ENCODE peak calls at places on chromosomes 3 and 15, in four cellular contexts. F, Q, B and T are unnamed samples.

GRCh38 chr3:109643590-109643989 is 306.2 kb upstream of the DPPA4 start:
- DNase-seq in F (no peak), Q (no peak), B (no peak), T (peak)

GRCh38 chr3:124837065-124837464 is 50.1 kb downstream of the ITGB5 start:
- DNase-seq in F (no peak), Q (no peak), B (no peak), T (no peak)

GRCh38 chr3:171962137-171962720 is 77.1 kb upstream of the FNDC3B start:
- DNase-seq in F (no peak), Q (no peak), B (no peak), T (no peak)

GRCh38 chr15:43187544-43188155 is 2.4 kb downstream of the CCNDBP1 start:
- DNase-seq in F (no peak), Q (peak), B (peak), T (peak)

GRCh38 chr15:62453979-62454378 is 288.9 kb upstream of the C2CD4B start:
- DNase-seq in F (no peak), Q (no peak), B (no peak), T (peak)

GRCh38 chr15:89775815-89776214 is 317 bp upstream of the MESP2 start:
- DNase-seq in F (no peak), Q (no peak), B (no peak), T (no peak)

GRCh38 chr3:139311557-139311956 is 32.3 kb upstream of the MRPS22 start:
- DNase-seq in F (no peak), Q (no peak), B (no peak), T (no peak)

GRCh38 chr3:188824596-188824995 is 347.2 kb upstream of the TPRG1 start:
- DNase-seq in F (no peak), Q (no peak), B (no peak), T (no peak)

GRCh38 chr15:83320404-83320803 is 35.9 kb upstream of the BNC1 start:
- DNase-seq in F (no peak), Q (no peak), B (no peak), T (peak)

GRCh38 chr3:43773273-43774104 is 82.8 kb downstream of the ABHD5 start:
- DNase-seq in F (peak), Q (no peak), B (no peak), T (no peak)

GRCh38 chr3:120730576-120731542 is 11.5 kb downstream of the RABL3 start:
- DNase-seq in F (no peak), Q (no peak), B (no peak), T (no peak)

GRCh38 chr15:81295466-81296145 is 28.3 kb downstream of the STARD5 start:
- DNase-seq in F (no peak), Q (no peak), B (no peak), T (no peak)
- H3K4me3 ChIP-seq in F (no peak), Q (no peak), B (no peak), T (no peak)

GRCh38 chr15:91982401-91982800 is 128.9 kb downstream of the SLCO3A1 start:
- DNase-seq in F (no peak), Q (no peak), B (no peak), T (no peak)
- TF ChIP-seq CTCF in F (no peak), Q (no peak), B (no peak), T (no peak)

GRCh38 chr3:47422743-47423142 is 41.9 kb downstream of the PTPN23 start:
- DNase-seq in F (no peak), Q (no peak), B (no peak), T (no peak)
- H3K4me3 ChIP-seq in F (no peak), Q (no peak), B (no peak), T (no peak)

DNA sequence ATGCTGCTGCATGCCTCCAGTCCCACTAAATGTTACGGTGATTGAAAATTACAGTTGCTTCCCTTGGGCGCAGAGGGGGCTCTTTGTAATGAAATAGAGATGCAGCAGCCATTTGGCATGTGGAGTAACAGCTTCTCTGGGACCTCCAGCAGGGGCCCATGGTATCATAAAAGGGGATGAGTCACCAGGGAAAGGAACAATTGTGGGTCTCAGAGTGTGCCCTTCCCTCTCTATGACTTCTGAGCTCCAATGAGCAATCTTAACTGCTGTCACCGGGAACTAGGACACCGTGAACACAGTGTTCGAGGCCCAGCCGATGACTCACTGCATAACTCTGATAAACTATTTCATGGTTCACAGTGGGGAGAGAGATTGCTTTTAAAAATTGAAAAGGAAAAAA is 164.8 kb upstream of the NUDT16 start:
- DNase-seq in F (no peak), Q (peak), B (peak), T (peak)
- TF ChIP-seq CTCF in F (no peak), Q (no peak), B (no peak), T (no peak)

GRCh38 chr3:111694471-111694870 is 99.3 kb upstream of the ZBED2 start:
- DNase-seq in F (no peak), Q (no peak), B (no peak), T (no peak)

GRCh38 chr3:111695584-111696213 is 100.6 kb upstream of the ZBED2 start:
- DNase-seq in F (no peak), Q (no peak), B (peak), T (peak)

GRCh38 chr3:111701292-111701906 is 106.3 kb upstream of the ZBED2 start:
- DNase-seq in F (no peak), Q (no peak), B (no peak), T (no peak)

GRCh38 chr3:111700054-111700453 is 104.9 kb upstream of the ZBED2 start:
- DNase-seq in F (no peak), Q (no peak), B (no peak), T (no peak)
- H3K4me3 ChIP-seq in F (no peak), Q (no peak), B (no peak), T (no peak)

GRCh38 chr3:129723558-129724324 is 117.3 kb upstream of the PLXND1 start:
- DNase-seq in F (peak), Q (peak), B (peak), T (peak)
- TF ChIP-seq CTCF in F (no peak), Q (no peak), B (no peak), T (no peak)

GRCh38 chr15:92809880-92810361 is 90.2 kb upstream of the CHD2 start:
- DNase-seq in F (peak), Q (peak), B (no peak), T (peak)
- H3K4me3 ChIP-seq in F (peak), Q (peak), B (peak), T (peak)

DNA sequence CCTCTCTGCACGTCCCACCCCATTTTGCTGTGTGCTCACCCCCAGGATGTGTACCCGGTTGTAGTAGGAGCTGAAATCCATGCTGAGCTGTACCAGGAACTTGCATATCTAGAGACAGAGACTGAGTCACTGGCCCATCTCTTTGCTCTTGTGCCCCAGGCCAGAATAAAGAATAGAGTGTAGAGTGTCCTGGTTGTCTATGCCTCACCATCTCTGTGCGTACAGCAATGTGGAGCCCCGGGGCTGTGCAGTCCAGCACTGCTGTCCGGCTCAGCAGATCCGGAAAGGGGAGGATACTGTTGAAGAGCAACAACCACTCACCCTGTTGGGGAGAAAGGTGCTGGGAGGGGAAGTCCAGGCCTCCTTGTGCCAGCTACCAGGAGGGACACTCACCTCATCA is 2.6 kb downstream of the DALRD3 start:
- DNase-seq in F (no peak), Q (no peak), B (no peak), T (no peak)
- TF ChIP-seq CTCF in F (no peak), Q (no peak), B (no peak), T (no peak)

DNA sequence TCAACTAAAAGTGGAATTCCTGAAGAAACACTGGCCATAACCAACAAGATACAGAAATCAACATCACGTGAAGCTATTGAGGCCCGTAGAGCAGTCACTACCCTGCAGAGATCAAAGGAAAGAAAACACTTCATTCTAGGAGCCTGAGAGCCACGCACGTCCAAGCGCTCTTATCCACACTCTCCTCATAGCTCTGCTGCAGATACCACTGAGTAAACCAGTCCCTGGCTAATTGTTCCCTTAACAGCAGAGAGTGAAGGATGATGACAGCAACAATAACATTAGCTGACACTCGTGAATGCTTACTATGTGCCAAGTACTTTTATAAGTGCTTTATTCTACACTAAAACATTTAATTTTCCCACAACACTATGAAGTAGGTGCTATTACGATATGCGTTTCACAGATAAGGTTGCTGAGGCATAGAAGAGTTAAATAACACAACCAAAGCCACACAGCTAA is 271.0 kb upstream of the GADL1 start:
- DNase-seq in F (peak), Q (no peak), B (no peak), T (peak)
- H3K4me3 ChIP-seq in F (no peak), Q (no peak), B (no peak), T (no peak)

DNA sequence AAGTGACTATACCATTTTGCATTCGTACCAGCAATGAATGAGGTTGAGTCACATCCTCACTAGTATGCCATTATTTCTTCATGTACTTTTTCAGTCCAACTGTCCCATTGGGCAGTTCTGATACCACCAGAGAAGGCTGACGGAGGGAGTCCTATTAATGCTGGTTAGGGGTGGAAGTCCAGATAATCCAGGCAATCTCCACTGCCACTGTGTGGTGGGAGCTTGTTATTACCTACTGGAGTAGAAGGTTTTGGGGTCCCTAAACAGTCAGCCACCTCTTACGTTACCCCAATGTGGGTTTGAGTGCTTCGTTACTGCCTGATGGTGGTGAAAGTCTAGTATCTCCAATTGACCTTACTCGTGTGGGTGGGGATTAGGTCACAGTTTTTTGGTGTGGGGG is 210.8 kb downstream of the DOCK3 start:
- DNase-seq in F (no peak), Q (no peak), B (peak), T (no peak)
- TF ChIP-seq CTCF in F (peak), Q (peak), B (peak), T (no peak)